ENCODE peak calls at places on chromosomes 16 and 17, in five cellular contexts. Y is mesenchymal stem cell, K is H9, J is neuronal stem cell, W is H1. E is an unnamed sample.

GRCh38 chr17:65121916-65122821 is 15.0 kb upstream of the RGS9 start:
- DNase-seq in K (no peak), J (no peak), Y (no peak), W (no peak), E (no peak)

GRCh38 chr17:82623707-82624106 is 24.5 kb downstream of the WDR45B start:
- DNase-seq in Y (peak; percentile 78), W (no peak), K (no peak), J (no peak), E (no peak)

GRCh38 chr16:4947722-4948503 is 10.2 kb upstream of the SEC14L5 start:
- DNase-seq in Y (no peak), J (peak; percentile 71), W (no peak), K (peak; percentile 81), E (no peak)

GRCh38 chr16:87724490-87725291 is 41.1 kb downstream of the KLHDC4 start:
- DNase-seq in K (no peak), W (no peak), Y (no peak), J (no peak), E (no peak)

GRCh38 chr17:80428796-80429195 is 13.8 kb downstream of the ENDOV start:
- DNase-seq in J (no peak), K (no peak), W (no peak), Y (no peak), E (no peak)

GRCh38 chr17:18981642-18982424 is 22.7 kb downstream of the FAM83G start:
- DNase-seq in Y (peak; percentile 77), W (no peak), K (no peak), J (no peak), E (peak; percentile 68)

GRCh38 chr16:19884021-19884485 is 595 bp downstream of the GPRC5B start:
- DNase-seq in W (peak; percentile 54), Y (peak; percentile 20), J (no peak), K (peak; percentile 44), E (peak; percentile 24)

GRCh38 chr16:2912330-2913199 is 834 bp downstream of the FLYWCH1 start:
- DNase-seq in K (no peak), Y (peak; percentile 75), J (no peak), W (no peak), E (peak; percentile 15)

GRCh38 chr17:58317421-58318064 is 11.1 kb downstream of the TSPOAP1 start:
- DNase-seq in K (peak; percentile 83), W (peak; percentile 62), Y (peak; percentile 66), J (no peak), E (peak; percentile 74)

GRCh38 chr17:77471984-77472836 is 331.4 kb downstream of the SEC14L1 start:
- DNase-seq in Y (peak; percentile 88), J (no peak), K (peak; percentile 83), W (no peak), E (no peak)

GRCh38 chr17:79490530-79490929 is 120.3 kb downstream of the RBFOX3 start:
- DNase-seq in W (no peak), Y (no peak), J (no peak), K (no peak), E (no peak)

GRCh38 chr17:79779661-79780365 is 1.9 kb downstream of the CBX2 start:
- DNase-seq in Y (no peak), J (no peak), K (no peak), W (no peak), E (peak; percentile 59)

GRCh38 chr17:74601944-74602572 is 10.0 kb upstream of the CD300LD start:
- DNase-seq in W (peak; percentile 65), K (peak; percentile 70), J (peak; percentile 14), Y (peak; percentile 20), E (peak; percentile 47)

GRCh38 chr16:57196753-57197152 is 10.6 kb downstream of the RSPRY1 start:
- DNase-seq in Y (no peak), J (no peak), K (no peak), W (no peak), E (no peak)

GRCh38 chr16:12971216-12971615 is 69.8 kb downstream of the SHISA9 start:
- DNase-seq in W (no peak), J (no peak), Y (no peak), K (no peak), E (no peak)

GRCh38 chr16:85798283-85798776 is 1.0 kb downstream of the EMC8 start:
- DNase-seq in Y (no peak), W (no peak), J (no peak), K (no peak), E (no peak)

GRCh38 chr16:29971304-29971703 is 2.4 kb upstream of the TAOK2 start:
- DNase-seq in J (no peak), K (no peak), W (no peak), Y (no peak), E (no peak)

GRCh38 chr16:66487580-66488235 is 60.6 kb downstream of the BEAN1 start:
- DNase-seq in Y (no peak), J (no peak), K (peak; percentile 22), W (no peak), E (no peak)

GRCh38 chr16:4688674-4689045 is 4.7 kb upstream of the NUDT16L1 start:
- DNase-seq in W (no peak), Y (no peak), J (no peak), K (no peak), E (no peak)

GRCh38 chr17:72501404-72502110 is 380.7 kb downstream of the SOX9 start:
- DNase-seq in K (no peak), Y (no peak), J (no peak), W (no peak), E (peak; percentile 35)

GRCh38 chr17:38609280-38610031 is 3.7 kb upstream of the SRCIN1 start:
- DNase-seq in J (no peak), K (peak; percentile 99), Y (no peak), W (peak; percentile 84), E (no peak)

GRCh38 chr17:7293821-7294613 is 422 bp downstream of the YBX2 start:
- DNase-seq in K (peak; percentile 92), J (no peak), Y (no peak), W (peak; percentile 86), E (peak; percentile 54)

GRCh38 chr17:7295230-7296180 is 1.1 kb upstream of the YBX2 start:
- DNase-seq in Y (no peak), K (no peak), W (no peak), J (no peak), E (peak; percentile 33)

GRCh38 chr17:7293131-7293557 is 1.3 kb downstream of the YBX2 start:
- DNase-seq in Y (no peak), W (no peak), J (no peak), K (no peak), E (no peak)

GRCh38 chr17:7296189-7296861 is 1.9 kb upstream of the YBX2 start:
- DNase-seq in K (peak; percentile 96), J (peak; percentile 81), Y (peak; percentile 84), W (peak; percentile 96), E (peak; percentile 88)

DNA sequence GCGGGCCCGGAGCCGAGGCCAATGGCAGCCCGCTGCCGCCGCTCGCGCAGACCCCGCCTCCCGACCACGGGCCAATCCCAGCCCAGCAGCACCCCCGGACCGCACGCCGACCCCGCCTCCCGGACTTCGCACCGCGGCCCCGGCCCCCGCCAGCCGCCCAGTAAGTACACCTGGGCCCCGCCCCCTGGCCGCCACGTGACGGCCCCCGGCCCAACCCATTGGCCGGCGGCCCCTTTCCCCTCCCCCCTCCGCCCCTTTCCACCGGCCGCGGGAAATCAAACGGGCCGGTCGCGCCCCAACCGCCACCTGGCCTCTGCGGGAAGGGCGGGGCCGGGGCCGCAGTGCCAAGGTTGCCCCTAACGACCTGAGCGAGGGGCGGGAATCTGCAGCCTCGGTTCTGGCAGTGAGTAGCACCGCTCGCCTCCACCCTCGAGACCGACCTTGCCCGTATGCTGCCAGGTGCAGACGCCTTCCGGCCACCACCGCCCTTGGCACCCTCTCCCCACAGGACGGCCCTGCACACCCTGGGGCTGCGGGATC is at the start of gene YBX2:
- DNase-seq in Y (peak; percentile 12), W (peak; percentile 97), K (peak; percentile 100), J (no peak), E (peak; percentile 59)
- H3K4me1 ChIP-seq in Y (peaks cover 18% of the 10 kb centered on the region), W (peaks cover 14% of the 10 kb centered on the region), K (peaks cover 4% of the 10 kb centered on the region), J (peaks cover 7% of the 10 kb centered on the region), E (peaks cover 4% of the 10 kb centered on the region)

GRCh38 chr16:1428511-1428910 is 2.4 kb upstream of the PERCC1 start:
- DNase-seq in J (no peak), K (peak; percentile 83), Y (peak; percentile 18), W (peak; percentile 85), E (no peak)

GRCh38 chr16:1429026-1429425 is 1.9 kb upstream of the PERCC1 start:
- DNase-seq in K (no peak), Y (no peak), W (peak; percentile 41), J (no peak), E (no peak)

GRCh38 chr16:1430759-1431496 is at the start of gene PERCC1:
- DNase-seq in K (no peak), W (no peak), J (no peak), Y (no peak), E (no peak)

GRCh38 chr16:1430214-1430758 is 592 bp upstream of the PERCC1 start:
- DNase-seq in J (no peak), Y (no peak), W (no peak), K (no peak), E (no peak)

DNA sequence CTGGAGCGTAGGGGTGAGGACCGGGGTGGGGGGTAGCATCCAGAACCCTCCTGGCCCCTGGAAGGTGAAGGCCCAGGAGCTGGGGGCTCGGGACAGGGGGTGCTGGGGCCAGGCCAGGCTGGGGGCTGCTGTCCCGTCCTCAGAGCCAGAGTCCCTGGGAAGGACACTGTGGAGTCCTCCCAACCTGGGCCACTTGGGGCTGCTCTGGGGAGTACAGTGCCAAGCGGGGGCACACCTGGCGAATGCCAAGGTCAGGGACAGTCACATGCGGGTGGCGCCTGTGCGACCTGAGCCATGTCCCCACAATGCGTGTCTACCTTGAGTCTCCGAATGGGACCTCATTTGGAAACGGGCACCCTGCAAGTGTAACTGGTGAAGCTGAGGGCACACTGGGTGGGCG is 1.2 kb upstream of the PERCC1 start:
- DNase-seq in K (no peak), W (no peak), J (no peak), Y (no peak), E (no peak)
- H2BK12ac ChIP-seq in K (peak overlapping the region; percentile 66), W (no peak overlapping the region), J (peak overlapping the region; percentile 58), Y (no peak overlapping the region), E (no peak overlapping the region)

DNA sequence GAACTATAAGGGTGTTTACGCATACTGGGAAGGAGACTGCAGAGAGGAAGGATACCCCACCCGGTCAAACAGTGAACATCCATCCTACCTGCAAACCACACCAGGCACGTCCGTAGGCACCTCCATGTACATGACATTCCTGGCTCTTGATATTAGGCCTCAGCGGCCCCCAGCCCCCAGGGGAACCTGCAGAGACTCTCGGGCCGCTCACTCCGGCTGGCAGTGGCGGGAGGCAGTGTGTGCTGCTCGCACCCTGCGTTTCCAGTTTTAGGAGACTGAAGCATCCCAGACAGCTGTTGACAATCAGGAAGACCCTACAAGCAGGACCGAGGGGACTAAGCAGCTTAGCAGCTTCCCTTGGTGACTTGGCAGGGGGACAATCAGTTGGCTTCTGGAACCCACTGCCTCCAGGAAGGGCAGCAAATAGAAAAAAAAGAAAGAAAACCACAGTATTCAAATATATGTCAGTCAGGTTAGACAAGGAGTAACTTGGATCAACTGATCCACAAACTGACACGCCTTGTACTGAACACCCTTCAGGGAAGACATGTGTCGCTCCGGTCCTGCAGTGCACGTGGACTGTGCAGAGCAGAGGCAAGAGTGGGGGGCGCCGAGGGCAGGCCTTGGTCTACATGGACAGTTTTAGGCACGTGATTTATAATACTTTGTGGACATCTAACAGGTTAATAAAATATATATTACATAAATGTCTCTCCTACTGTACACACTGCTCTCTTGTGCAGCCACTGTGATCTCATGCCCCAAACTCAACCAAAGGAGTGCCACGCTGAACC is 29.9 kb upstream of the CLEC18B start:
- DNase-seq in Y (no peak), J (no peak), W (no peak), K (no peak), E (no peak)
- H3K4me1 ChIP-seq in Y (peaks cover 18% of the 10 kb centered on the region), J (no peaks in the 10 kb centered on the region), W (no peaks in the 10 kb centered on the region), K (no peaks in the 10 kb centered on the region), E (peaks cover 23% of the 10 kb centered on the region)

GRCh38 chr16:35140293-35140986 is 1681.0 kb downstream of the TP53TG3F start:
- DNase-seq in Y (no peak), W (no peak), K (no peak), J (no peak), E (no peak)

GRCh38 chr16:35131429-35131828 is 1672.0 kb downstream of the TP53TG3F start:
- DNase-seq in K (no peak), W (no peak), Y (no peak), J (no peak), E (no peak)

GRCh38 chr16:35134471-35134870 is 1675.1 kb downstream of the TP53TG3F start:
- DNase-seq in W (no peak), J (no peak), K (no peak), Y (no peak), E (peak; percentile 72)
- H2BK12ac ChIP-seq in W (no peak overlapping the region), J (no peak overlapping the region), K (no peak overlapping the region), Y (no peak overlapping the region), E (no peak overlapping the region)

E was measured in trophoblast cell.